ENCODE peak calls at places on chromosomes 2 and 18, in four cellular contexts. One of them, this sample, is unnamed.

GRCh38 chr2:230068658-230069080 is at the start of gene SLC16A14:
- DNase-seq in GM12878: peak; percentile 7
- DNase-seq in tibial nerve: no peak
- DNase-seq in SK-N-SH: peak; percentile 50
- DNase-seq in this sample: no peak

GRCh38 chr2:206521612-206522011 is 78.3 kb downstream of the ADAM23 start:
- DNase-seq in GM12878: no peak
- DNase-seq in tibial nerve: no peak
- DNase-seq in SK-N-SH: no peak
- DNase-seq in this sample: no peak

GRCh38 chr2:12931211-12931844 is 214.6 kb downstream of the TRIB2 start:
- DNase-seq in GM12878: no peak
- DNase-seq in tibial nerve: no peak
- DNase-seq in SK-N-SH: peak; percentile 75
- DNase-seq in this sample: no peak

GRCh38 chr2:168961450-168962229 is 60.5 kb downstream of the G6PC2 start:
- DNase-seq in GM12878: peak; percentile 41
- DNase-seq in tibial nerve: no peak
- DNase-seq in SK-N-SH: peak; percentile 21
- DNase-seq in this sample: no peak

GRCh38 chr2:214574077-214574775 is 163.4 kb downstream of the VWC2L start:
- DNase-seq in GM12878: no peak
- DNase-seq in tibial nerve: no peak
- DNase-seq in SK-N-SH: no peak
- DNase-seq in this sample: no peak

GRCh38 chr2:88452151-88452851 is at the start of gene FOXI3:
- DNase-seq in GM12878: no peak
- DNase-seq in tibial nerve: no peak
- DNase-seq in SK-N-SH: peak; percentile 73
- DNase-seq in this sample: no peak

GRCh38 chr2:99485824-99486223 is 4.0 kb downstream of the REV1 start:
- DNase-seq in GM12878: no peak
- DNase-seq in tibial nerve: no peak
- DNase-seq in SK-N-SH: no peak
- DNase-seq in this sample: peak; percentile 37

GRCh38 chr2:86068098-86069047 is 37.3 kb downstream of the POLR1A start:
- DNase-seq in GM12878: no peak
- DNase-seq in tibial nerve: no peak
- DNase-seq in SK-N-SH: no peak
- DNase-seq in this sample: no peak

GRCh38 chr18:35397976-35398375 is 20.8 kb upstream of the ZNF396 start:
- DNase-seq in GM12878: no peak
- DNase-seq in tibial nerve: no peak
- DNase-seq in SK-N-SH: no peak
- DNase-seq in this sample: no peak

GRCh38 chr18:55586841-55587240 is 1.2 kb downstream of the TCF4 start:
- DNase-seq in GM12878: no peak
- DNase-seq in tibial nerve: no peak
- DNase-seq in SK-N-SH: peak; percentile 17
- DNase-seq in this sample: no peak

GRCh38 chr2:128309341-128310093 is 9.2 kb downstream of the HS6ST1 start:
- DNase-seq in GM12878: no peak
- DNase-seq in tibial nerve: peak; percentile 56
- DNase-seq in SK-N-SH: peak; percentile 77
- DNase-seq in this sample: no peak

GRCh38 chr2:108978709-108979111 is 10.3 kb downstream of the EDAR start:
- DNase-seq in GM12878: no peak
- DNase-seq in tibial nerve: no peak
- DNase-seq in SK-N-SH: no peak
- DNase-seq in this sample: no peak

GRCh38 chr18:9366126-9366714 is 31.6 kb downstream of the TWSG1 start:
- DNase-seq in GM12878: no peak
- DNase-seq in tibial nerve: no peak
- DNase-seq in SK-N-SH: peak; percentile 31
- DNase-seq in this sample: no peak

GRCh38 chr2:128608911-128609880 is 290.5 kb upstream of the HS6ST1 start:
- DNase-seq in GM12878: no peak
- DNase-seq in tibial nerve: no peak
- DNase-seq in SK-N-SH: no peak
- DNase-seq in this sample: no peak

GRCh38 chr2:73920577-73921545 is 5.8 kb upstream of the DGUOK start:
- DNase-seq in GM12878: no peak
- DNase-seq in tibial nerve: no peak
- DNase-seq in SK-N-SH: peak; percentile 62
- DNase-seq in this sample: no peak

GRCh38 chr2:229486673-229487072 is 215.6 kb upstream of the PID1 start:
- DNase-seq in GM12878: no peak
- DNase-seq in tibial nerve: no peak
- DNase-seq in SK-N-SH: no peak
- DNase-seq in this sample: peak; percentile 81

GRCh38 chr2:198873771-198874501 is 583.8 kb downstream of the SATB2 start:
- DNase-seq in GM12878: no peak
- DNase-seq in tibial nerve: no peak
- DNase-seq in SK-N-SH: no peak
- DNase-seq in this sample: no peak

GRCh38 chr18:1663879-1664705 is 759.4 kb downstream of the ADCYAP1 start:
- DNase-seq in GM12878: no peak
- DNase-seq in tibial nerve: peak; percentile 19
- DNase-seq in SK-N-SH: peak; percentile 3
- DNase-seq in this sample: no peak

GRCh38 chr2:213119061-213119809 is 32.2 kb downstream of the IKZF2 start:
- DNase-seq in GM12878: peak; percentile 59
- DNase-seq in tibial nerve: no peak
- DNase-seq in SK-N-SH: no peak
- DNase-seq in this sample: no peak

GRCh38 chr2:18301421-18302139 is 258.9 kb downstream of the RDH14 start:
- DNase-seq in GM12878: no peak
- DNase-seq in tibial nerve: no peak
- DNase-seq in SK-N-SH: no peak
- DNase-seq in this sample: no peak

GRCh38 chr2:68333931-68334330 is 14.2 kb upstream of the CNRIP1 start:
- DNase-seq in GM12878: no peak
- DNase-seq in tibial nerve: no peak
- DNase-seq in SK-N-SH: no peak
- DNase-seq in this sample: no peak

GRCh38 chr2:54629914-54630609 is 93.4 kb upstream of the EML6 start:
- DNase-seq in GM12878: peak; percentile 40
- DNase-seq in tibial nerve: peak; percentile 50
- DNase-seq in SK-N-SH: no peak
- DNase-seq in this sample: no peak

GRCh38 chr18:80137976-80138375 is 28.9 kb downstream of the ADNP2 start:
- DNase-seq in GM12878: no peak
- DNase-seq in tibial nerve: no peak
- DNase-seq in SK-N-SH: no peak
- DNase-seq in this sample: peak; percentile 55

GRCh38 chr18:23311346-23312103 is 141.6 kb upstream of the RIOK3 start:
- DNase-seq in GM12878: no peak
- DNase-seq in tibial nerve: peak; percentile 36
- DNase-seq in SK-N-SH: no peak
- DNase-seq in this sample: no peak

GRCh38 chr2:219261024-219261855 is 7.5 kb upstream of the TUBA4A start:
- DNase-seq in GM12878: no peak
- DNase-seq in tibial nerve: no peak
- DNase-seq in SK-N-SH: no peak
- DNase-seq in this sample: no peak

GRCh38 chr2:216216951-216217903 is 108.1 kb downstream of the XRCC5 start:
- DNase-seq in GM12878: no peak
- DNase-seq in tibial nerve: no peak
- DNase-seq in SK-N-SH: peak; percentile 58
- DNase-seq in this sample: no peak
- TF ChIP-seq EP300 in GM12878: no peak
- TF ChIP-seq EP300 in tibial nerve: no peak
- TF ChIP-seq EP300 in SK-N-SH: peak; percentile 94
- TF ChIP-seq EP300 in this sample: no peak

GRCh38 chr2:221551864-221552263 is 20.2 kb downstream of the EPHA4 start:
- DNase-seq in GM12878: no peak
- DNase-seq in tibial nerve: no peak
- DNase-seq in SK-N-SH: no peak
- DNase-seq in this sample: no peak

GRCh38 chr2:221555511-221555845 is 16.6 kb downstream of the EPHA4 start:
- DNase-seq in GM12878: no peak
- DNase-seq in tibial nerve: no peak
- DNase-seq in SK-N-SH: no peak
- DNase-seq in this sample: no peak

GRCh38 chr2:221554769-221555510 is 17.2 kb downstream of the EPHA4 start:
- DNase-seq in GM12878: peak; percentile 50
- DNase-seq in tibial nerve: no peak
- DNase-seq in SK-N-SH: no peak
- DNase-seq in this sample: no peak

GRCh38 chr2:221552282-221552681 is 19.8 kb downstream of the EPHA4 start:
- DNase-seq in GM12878: no peak
- DNase-seq in tibial nerve: no peak
- DNase-seq in SK-N-SH: no peak
- DNase-seq in this sample: no peak

DNA sequence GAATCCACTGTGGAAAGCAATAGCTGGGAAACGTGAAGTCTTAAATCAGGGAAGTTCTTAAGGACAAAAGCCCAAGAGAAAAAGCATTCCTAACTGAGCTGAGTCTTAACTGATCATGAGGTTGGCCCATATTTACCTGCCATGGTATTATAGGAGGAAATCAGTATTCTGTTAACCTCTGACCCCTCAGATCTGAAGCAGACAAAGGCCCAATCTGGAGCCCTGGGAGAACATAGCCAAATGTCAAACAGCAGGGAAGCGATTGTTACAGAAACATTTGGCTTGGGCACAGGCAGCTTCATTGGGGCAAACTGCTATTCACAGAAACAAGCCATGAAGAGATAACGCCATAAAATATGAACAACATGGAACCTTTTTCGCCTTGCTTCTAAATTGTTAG is 18.8 kb downstream of the EPHA4 start:
- DNase-seq in GM12878: no peak
- DNase-seq in tibial nerve: no peak
- DNase-seq in SK-N-SH: no peak
- DNase-seq in this sample: no peak
- H3K27ac ChIP-seq in GM12878: no peak overlapping the region
- H3K27ac ChIP-seq in tibial nerve: no peak overlapping the region
- H3K27ac ChIP-seq in SK-N-SH: no peak overlapping the region
- H3K27ac ChIP-seq in this sample: no peak overlapping the region

GRCh38 chr2:28394331-28394877 is 1.7 kb downstream of the FOSL2 start:
- DNase-seq in GM12878: no peak
- DNase-seq in tibial nerve: peak; percentile 53
- DNase-seq in SK-N-SH: no peak
- DNase-seq in this sample: no peak

GRCh38 chr2:28393115-28393836 is 618 bp downstream of the FOSL2 start:
- DNase-seq in GM12878: no peak
- DNase-seq in tibial nerve: peak; percentile 48
- DNase-seq in SK-N-SH: peak; percentile 80
- DNase-seq in this sample: no peak

GRCh38 chr2:28390857-28391563 is 1.6 kb upstream of the FOSL2 start:
- DNase-seq in GM12878: no peak
- DNase-seq in tibial nerve: peak; percentile 81
- DNase-seq in SK-N-SH: peak; percentile 84
- DNase-seq in this sample: peak; percentile 98

GRCh38 chr2:28391564-28392296 is 928 bp upstream of the FOSL2 start:
- DNase-seq in GM12878: no peak
- DNase-seq in tibial nerve: peak; percentile 94
- DNase-seq in SK-N-SH: peak; percentile 91
- DNase-seq in this sample: peak; percentile 99

DNA sequence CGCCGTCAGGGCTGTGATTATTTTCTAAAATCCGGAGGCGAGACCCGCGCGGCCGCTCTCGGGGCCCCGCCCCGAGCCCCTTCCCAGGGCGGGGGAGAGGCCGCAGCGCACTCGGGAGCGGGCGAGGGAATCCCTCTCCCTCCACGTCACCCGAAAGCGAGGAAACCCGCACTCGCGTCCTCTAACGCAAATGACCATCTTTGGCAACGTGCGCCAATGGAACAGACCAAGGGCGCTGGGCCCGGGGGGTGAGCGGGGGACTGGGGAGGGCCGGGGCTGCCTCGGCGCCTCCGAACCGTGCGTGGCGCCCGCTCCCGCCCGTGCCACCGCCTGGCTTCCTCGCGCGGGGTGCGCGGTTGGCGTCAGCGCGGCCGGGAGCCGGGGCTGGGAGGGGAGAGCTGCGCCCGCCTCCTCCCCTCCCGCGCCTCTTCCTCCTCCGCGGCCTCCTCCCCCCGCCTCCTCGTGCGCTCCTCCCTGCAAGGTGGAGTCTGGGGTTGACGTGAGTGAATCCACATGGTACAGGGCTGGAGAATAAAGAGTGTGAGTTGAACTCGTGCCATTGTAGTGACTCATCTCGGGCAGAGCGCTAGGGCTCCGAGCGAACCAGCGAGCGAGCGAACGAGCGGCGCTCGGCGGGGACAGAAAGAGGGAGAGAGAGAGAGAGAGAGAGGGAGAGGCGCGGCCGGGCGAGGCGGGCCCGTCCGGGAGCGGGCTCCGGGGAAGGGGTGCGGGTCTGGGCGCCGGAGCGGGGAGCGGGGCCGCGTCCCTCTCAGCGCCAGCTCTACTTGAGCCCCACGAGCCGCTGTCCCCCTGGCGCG is at the start of gene FOSL2:
- DNase-seq in GM12878: peak; percentile 87
- DNase-seq in tibial nerve: peak; percentile 93
- DNase-seq in SK-N-SH: peak; percentile 98
- DNase-seq in this sample: peak; percentile 100
- TF ChIP-seq EP300 in GM12878: no peak
- TF ChIP-seq EP300 in tibial nerve: peak; percentile 70
- TF ChIP-seq EP300 in SK-N-SH: peak; percentile 24
- TF ChIP-seq EP300 in this sample: peak; percentile 93

DNA sequence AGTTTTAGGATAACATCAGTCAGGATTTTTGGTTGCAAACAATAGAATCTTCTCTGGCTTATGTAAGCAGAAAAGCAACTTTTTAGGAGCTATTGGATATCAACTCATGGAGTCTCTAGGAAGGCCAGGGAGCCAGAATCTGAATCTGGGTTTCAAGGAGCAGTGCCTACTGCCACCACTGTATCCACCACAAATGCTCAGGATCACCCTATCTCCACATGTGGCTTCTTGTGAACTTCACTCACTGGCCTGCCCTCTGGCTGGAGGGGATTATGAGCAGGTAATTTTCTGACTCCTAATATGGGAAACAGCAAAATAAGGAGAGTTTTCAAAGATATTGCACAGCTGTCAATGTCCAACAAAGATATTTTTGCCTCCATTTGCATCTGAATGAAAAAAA is 142.9 kb downstream of the PKP4 start:
- DNase-seq in GM12878: no peak
- DNase-seq in tibial nerve: no peak
- DNase-seq in SK-N-SH: no peak
- DNase-seq in this sample: no peak
- H3K27ac ChIP-seq in GM12878: no peak overlapping the region
- H3K27ac ChIP-seq in tibial nerve: no peak overlapping the region
- H3K27ac ChIP-seq in SK-N-SH: peak overlapping the region; percentile 69
- H3K27ac ChIP-seq in this sample: peak overlapping the region; percentile 31

DNA sequence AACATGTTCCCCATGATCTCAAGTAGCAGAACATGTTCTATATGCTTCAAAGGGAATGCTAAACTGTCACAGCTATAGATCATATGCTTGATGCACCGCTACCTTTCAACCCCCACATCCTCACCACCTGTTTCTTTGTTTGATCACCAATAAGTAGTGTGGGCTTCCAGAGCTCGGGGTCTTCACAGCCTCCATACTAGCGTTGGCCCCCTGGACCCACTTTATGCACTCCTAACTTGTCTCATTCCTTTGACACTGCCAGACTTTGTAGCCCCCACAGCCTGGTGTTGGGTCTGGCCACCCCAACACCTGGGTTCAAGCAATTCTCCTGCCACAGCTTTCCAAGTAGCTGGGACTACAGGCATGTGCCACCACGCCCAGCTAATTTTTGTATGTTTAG is 11.6 kb upstream of the RBM44 start:
- DNase-seq in GM12878: no peak
- DNase-seq in tibial nerve: no peak
- DNase-seq in SK-N-SH: no peak
- DNase-seq in this sample: peak; percentile 10
- TF ChIP-seq EP300 in GM12878: no peak
- TF ChIP-seq EP300 in tibial nerve: no peak
- TF ChIP-seq EP300 in SK-N-SH: no peak
- TF ChIP-seq EP300 in this sample: no peak